ENCODE peak calls at places on chromosomes 4 and X, in ten cellular contexts. O is activated T-helper 1 cell treated with anti-CD3 and anti-CD28 coated beads, Interleukin-12 subunit alpha, Interleukin-12 subunit beta, Interleukin-2, Interleukin-4 antibody, amounts not matched to agents 30 ng/mL and 10 ng/mL and 1 ng/mL, durations not matched to agents 14 hours and 24 hours and 36 hours; V is GM13976; D is NB4; Z is stimulated activated CD4-positive, alpha-beta T cell treated with anti-CD3 and anti-CD28 coated beads, Interleukin-1b, Interleukin-23, amount 100 ng/mL, for 1 hour; F is head of caudate nucleus; K is ELR; S is PC-3; B is substantia nigra; W is RPMI8226. X is an unnamed sample.
A peak's percentile ranks its signal among the peaks of the same experiment; 100 is the strongest.

GRCh38 chr4:119138046-119138445 is 2.4 kb downstream of the MYOZ2 start:
- DNase-seq in B (no peak), K (no peak), Z (no peak), F (no peak), W (no peak), D (no peak), S (no peak), O (no peak), V (no peak), X (no peak)

GRCh38 chrX:119698835-119699234 is 5.9 kb upstream of the SEPTIN6 start:
- DNase-seq in Z (no peak), B (no peak), F (no peak), O (no peak), K (peak; percentile 66), D (peak; percentile 64), V (peak; percentile 47), S (peak; percentile 65), W (peak; percentile 59), X (no peak)

GRCh38 chr4:140888059-140888458 is 131.9 kb upstream of the TBC1D9 start:
- DNase-seq in B (no peak), F (no peak), V (no peak), O (no peak), D (no peak), Z (no peak), W (no peak), S (no peak), K (no peak), X (no peak)

GRCh38 chrX:107728342-107729099 is 47.1 kb downstream of the TSC22D3 start:
- DNase-seq in K (no peak), W (no peak), F (no peak), Z (no peak), O (no peak), V (no peak), D (no peak), S (no peak), B (peak; percentile 19), X (no peak)

GRCh38 chrX:153379971-153380581 is 21.1 kb downstream of the PNMA6E start:
- DNase-seq in F (no peak), B (no peak), D (no peak), V (no peak), S (no peak), Z (no peak), O (no peak), K (no peak), W (no peak), X (no peak)

GRCh38 chrX:45715787-45716186 is 515.1 kb upstream of the DIPK2B start:
- DNase-seq in W (no peak), K (peak; percentile 83), F (no peak), Z (no peak), O (no peak), B (no peak), D (no peak), V (no peak), S (peak; percentile 72), X (no peak)

GRCh38 chr4:48196758-48197504 is 62.9 kb upstream of the TXK start:
- DNase-seq in F (no peak), W (no peak), S (no peak), K (no peak), D (no peak), V (peak; percentile 36), B (no peak), O (no peak), Z (no peak), X (no peak)

GRCh38 chr4:113602829-113603228 is 158.7 kb downstream of the CAMK2D start:
- DNase-seq in F (no peak), S (no peak), K (no peak), V (no peak), W (no peak), O (no peak), B (no peak), Z (no peak), D (no peak), X (no peak)

GRCh38 chrX:52874661-52875060 is 6.8 kb upstream of the XAGE3 start:
- DNase-seq in Z (no peak), V (no peak), K (no peak), D (no peak), S (no peak), B (no peak), W (no peak), O (no peak), F (no peak), X (no peak)

GRCh38 chr4:110515676-110516075 is 39.7 kb downstream of the ENPEP start:
- DNase-seq in D (peak; percentile 4), O (no peak), V (no peak), S (no peak), F (no peak), K (peak; percentile 34), Z (no peak), W (no peak), B (no peak), X (no peak)

GRCh38 chr4:100280807-100281206 is 90.5 kb upstream of the DDIT4L start:
- DNase-seq in S (no peak), B (no peak), K (no peak), D (no peak), Z (no peak), O (no peak), V (no peak), F (no peak), W (no peak), X (no peak)

GRCh38 chr4:102180080-102180479 is 165.2 kb downstream of the SLC39A8 start:
- DNase-seq in Z (no peak), O (no peak), B (no peak), F (no peak), K (no peak), W (no peak), S (no peak), V (no peak), D (no peak), X (no peak)

GRCh38 chr4:28973591-28974350 is 1746.4 kb upstream of the PCDH7 start:
- DNase-seq in K (peak; percentile 69), O (no peak), S (peak; percentile 3), Z (no peak), V (no peak), F (no peak), D (no peak), B (no peak), W (no peak), X (no peak)

GRCh38 chr4:52173470-52174055 is 122.5 kb downstream of the SPATA18 start:
- DNase-seq in D (no peak), O (no peak), B (no peak), S (no peak), F (no peak), K (no peak), V (no peak), W (no peak), Z (no peak), X (no peak)

GRCh38 chr4:174757736-174758135 is 71.3 kb downstream of the GLRA3 start:
- DNase-seq in K (no peak), S (no peak), W (no peak), Z (no peak), V (no peak), F (no peak), D (no peak), O (no peak), B (no peak), X (no peak)

GRCh38 chr4:186943607-186943908 is 219.9 kb upstream of the FAT1 start:
- DNase-seq in B (no peak), K (no peak), F (no peak), O (no peak), V (no peak), D (no peak), Z (no peak), W (no peak), S (no peak), X (no peak)

GRCh38 chr4:8640816-8641215 is 48.3 kb downstream of the CPZ start:
- DNase-seq in K (no peak), W (no peak), O (no peak), S (no peak), V (no peak), Z (no peak), B (no peak), D (no peak), F (peak; percentile 4), X (no peak)

GRCh38 chr4:80125252-80126177 is 52.5 kb upstream of the ANTXR2 start:
- DNase-seq in K (peak; percentile 74), O (peak; percentile 17), B (no peak), F (no peak), S (peak; percentile 48), Z (no peak), V (no peak), D (peak; percentile 86), W (peak; percentile 8), X (peak; percentile 59)

GRCh38 chr4:185425600-185426352 is at the start of gene UFSP2:
- DNase-seq in S (peak; percentile 72), V (peak; percentile 93), K (peak; percentile 88), O (peak; percentile 86), W (peak; percentile 88), Z (peak; percentile 68), F (peak; percentile 94), B (peak; percentile 89), D (peak; percentile 87), X (peak; percentile 90)

GRCh38 chr4:80990851-80991250 is 39.7 kb upstream of the BMP3 start:
- DNase-seq in F (no peak), W (no peak), Z (no peak), D (no peak), V (no peak), S (no peak), O (no peak), K (no peak), B (no peak), X (no peak)

GRCh38 chrX:68433981-68434299 is 645 bp upstream of the OPHN1 start:
- DNase-seq in D (no peak), W (no peak), Z (no peak), B (no peak), V (no peak), S (no peak), F (no peak), O (no peak), K (no peak), X (no peak)

GRCh38 chr4:152686452-152687013 is 6.7 kb upstream of the TMEM154 start:
- DNase-seq in S (no peak), D (no peak), W (no peak), F (no peak), V (no peak), O (no peak), B (no peak), Z (no peak), K (no peak), X (no peak)

GRCh38 chr4:184958127-184958806 is 60.0 kb upstream of the HELT start:
- DNase-seq in Z (no peak), D (no peak), B (no peak), S (no peak), O (no peak), F (no peak), K (no peak), W (no peak), V (no peak), X (no peak)